ENCODE peak calls at places on chromosome 11, in seven cellular contexts. One of them, this sample, is unnamed. For H3K4me1, the result is how much of the 10 kb centered on the place peaks cover.

GRCh38 chr11:2266586-2267305 is 3.6 kb downstream of the ASCL2 start:
- DNase-seq in Peyer's patch: no peak
- DNase-seq in neural progenitor cell: no peak
- DNase-seq in GM23248: no peak
- DNase-seq in CD8-positive, alpha-beta T cell: no peak
- DNase-seq in MM.1S: no peak
- DNase-seq in CD8-positive, alpha-beta memory T cell: no peak
- DNase-seq in this sample: no peak

GRCh38 chr11:116835042-116835772 is 2.2 kb downstream of the APOA1 start:
- DNase-seq in Peyer's patch: peak
- DNase-seq in neural progenitor cell: no peak
- DNase-seq in GM23248: no peak
- DNase-seq in CD8-positive, alpha-beta T cell: no peak
- DNase-seq in MM.1S: no peak
- DNase-seq in CD8-positive, alpha-beta memory T cell: no peak
- DNase-seq in this sample: no peak

GRCh38 chr11:11996321-11997174 is 11.9 kb downstream of the DKK3 start:
- DNase-seq in Peyer's patch: no peak
- DNase-seq in neural progenitor cell: no peak
- DNase-seq in GM23248: no peak
- DNase-seq in CD8-positive, alpha-beta T cell: no peak
- DNase-seq in MM.1S: no peak
- DNase-seq in CD8-positive, alpha-beta memory T cell: no peak
- DNase-seq in this sample: no peak

GRCh38 chr11:47071871-47072270 is 104.8 kb downstream of the ARFGAP2 start:
- DNase-seq in Peyer's patch: no peak
- DNase-seq in neural progenitor cell: peak
- DNase-seq in GM23248: peak
- DNase-seq in CD8-positive, alpha-beta T cell: no peak
- DNase-seq in MM.1S: no peak
- DNase-seq in CD8-positive, alpha-beta memory T cell: no peak
- DNase-seq in this sample: no peak

GRCh38 chr11:16809901-16810668 is 71.6 kb downstream of the C11orf58 start:
- DNase-seq in Peyer's patch: no peak
- DNase-seq in neural progenitor cell: no peak
- DNase-seq in GM23248: peak
- DNase-seq in CD8-positive, alpha-beta T cell: no peak
- DNase-seq in MM.1S: no peak
- DNase-seq in CD8-positive, alpha-beta memory T cell: no peak
- DNase-seq in this sample: no peak

GRCh38 chr11:18749681-18750319 is 23.8 kb upstream of the IGSF22 start:
- DNase-seq in Peyer's patch: no peak
- DNase-seq in neural progenitor cell: no peak
- DNase-seq in GM23248: peak
- DNase-seq in CD8-positive, alpha-beta T cell: no peak
- DNase-seq in MM.1S: no peak
- DNase-seq in CD8-positive, alpha-beta memory T cell: no peak
- DNase-seq in this sample: no peak

GRCh38 chr11:131889146-131889577 is 518.7 kb downstream of the NTM start:
- DNase-seq in Peyer's patch: no peak
- DNase-seq in neural progenitor cell: peak
- DNase-seq in GM23248: peak
- DNase-seq in CD8-positive, alpha-beta T cell: no peak
- DNase-seq in MM.1S: no peak
- DNase-seq in CD8-positive, alpha-beta memory T cell: no peak
- DNase-seq in this sample: no peak

GRCh38 chr11:6556139-6556949 is 47.1 kb downstream of the RRP8 start:
- DNase-seq in Peyer's patch: no peak
- DNase-seq in neural progenitor cell: no peak
- DNase-seq in GM23248: no peak
- DNase-seq in CD8-positive, alpha-beta T cell: no peak
- DNase-seq in MM.1S: no peak
- DNase-seq in CD8-positive, alpha-beta memory T cell: no peak
- DNase-seq in this sample: no peak

GRCh38 chr11:34890812-34891211 is 25.4 kb downstream of the APIP start:
- DNase-seq in Peyer's patch: no peak
- DNase-seq in neural progenitor cell: peak
- DNase-seq in GM23248: peak
- DNase-seq in CD8-positive, alpha-beta T cell: no peak
- DNase-seq in MM.1S: peak
- DNase-seq in CD8-positive, alpha-beta memory T cell: no peak
- DNase-seq in this sample: no peak

GRCh38 chr11:13761250-13761649 is 92.8 kb downstream of the FAR1 start:
- DNase-seq in Peyer's patch: no peak
- DNase-seq in neural progenitor cell: no peak
- DNase-seq in GM23248: peak
- DNase-seq in CD8-positive, alpha-beta T cell: no peak
- DNase-seq in MM.1S: no peak
- DNase-seq in CD8-positive, alpha-beta memory T cell: no peak
- DNase-seq in this sample: no peak

GRCh38 chr11:121235057-121235456 is 57.5 kb upstream of the SC5D start:
- DNase-seq in Peyer's patch: no peak
- DNase-seq in neural progenitor cell: no peak
- DNase-seq in GM23248: no peak
- DNase-seq in CD8-positive, alpha-beta T cell: no peak
- DNase-seq in MM.1S: no peak
- DNase-seq in CD8-positive, alpha-beta memory T cell: no peak
- DNase-seq in this sample: no peak

GRCh38 chr11:72232260-72233055 is 7.9 kb downstream of the INPPL1 start:
- DNase-seq in Peyer's patch: peak
- DNase-seq in neural progenitor cell: no peak
- DNase-seq in GM23248: no peak
- DNase-seq in CD8-positive, alpha-beta T cell: no peak
- DNase-seq in MM.1S: no peak
- DNase-seq in CD8-positive, alpha-beta memory T cell: no peak
- DNase-seq in this sample: no peak

GRCh38 chr11:8262552-8263108 is 1.0 kb downstream of the LMO1 start:
- DNase-seq in Peyer's patch: peak
- DNase-seq in neural progenitor cell: peak
- DNase-seq in GM23248: peak
- DNase-seq in CD8-positive, alpha-beta T cell: no peak
- DNase-seq in MM.1S: peak
- DNase-seq in CD8-positive, alpha-beta memory T cell: no peak
- DNase-seq in this sample: no peak

GRCh38 chr11:126400019-126400962 is 44.8 kb downstream of the ST3GAL4 start:
- DNase-seq in Peyer's patch: no peak
- DNase-seq in neural progenitor cell: no peak
- DNase-seq in GM23248: no peak
- DNase-seq in CD8-positive, alpha-beta T cell: no peak
- DNase-seq in MM.1S: no peak
- DNase-seq in CD8-positive, alpha-beta memory T cell: no peak
- DNase-seq in this sample: no peak

GRCh38 chr11:132202621-132203020 is 832.2 kb downstream of the NTM start:
- DNase-seq in Peyer's patch: no peak
- DNase-seq in neural progenitor cell: no peak
- DNase-seq in GM23248: peak
- DNase-seq in CD8-positive, alpha-beta T cell: no peak
- DNase-seq in MM.1S: no peak
- DNase-seq in CD8-positive, alpha-beta memory T cell: no peak
- DNase-seq in this sample: no peak

GRCh38 chr11:13745165-13745564 is 76.7 kb downstream of the FAR1 start:
- DNase-seq in Peyer's patch: no peak
- DNase-seq in neural progenitor cell: no peak
- DNase-seq in GM23248: peak
- DNase-seq in CD8-positive, alpha-beta T cell: no peak
- DNase-seq in MM.1S: no peak
- DNase-seq in CD8-positive, alpha-beta memory T cell: no peak
- DNase-seq in this sample: no peak

GRCh38 chr11:78420255-78420764 is 2.7 kb upstream of the GAB2 start:
- DNase-seq in Peyer's patch: peak
- DNase-seq in neural progenitor cell: peak
- DNase-seq in GM23248: peak
- DNase-seq in CD8-positive, alpha-beta T cell: peak
- DNase-seq in MM.1S: peak
- DNase-seq in CD8-positive, alpha-beta memory T cell: peak
- DNase-seq in this sample: no peak

GRCh38 chr11:16180868-16181267 is 175.5 kb downstream of the SOX6 start:
- DNase-seq in Peyer's patch: no peak
- DNase-seq in neural progenitor cell: no peak
- DNase-seq in GM23248: no peak
- DNase-seq in CD8-positive, alpha-beta T cell: no peak
- DNase-seq in MM.1S: no peak
- DNase-seq in CD8-positive, alpha-beta memory T cell: no peak
- DNase-seq in this sample: no peak

GRCh38 chr11:69014084-69014935 is 1.3 kb upstream of the MRGPRF start:
- DNase-seq in Peyer's patch: peak
- DNase-seq in neural progenitor cell: peak
- DNase-seq in GM23248: peak
- DNase-seq in CD8-positive, alpha-beta T cell: no peak
- DNase-seq in MM.1S: no peak
- DNase-seq in CD8-positive, alpha-beta memory T cell: no peak
- DNase-seq in this sample: no peak

GRCh38 chr11:204587-205109 is 2.6 kb downstream of the BET1L start:
- DNase-seq in Peyer's patch: peak
- DNase-seq in neural progenitor cell: no peak
- DNase-seq in GM23248: no peak
- DNase-seq in CD8-positive, alpha-beta T cell: no peak
- DNase-seq in MM.1S: no peak
- DNase-seq in CD8-positive, alpha-beta memory T cell: no peak
- DNase-seq in this sample: no peak

GRCh38 chr11:35216962-35217667 is 78.1 kb downstream of the CD44 start:
- DNase-seq in Peyer's patch: no peak
- DNase-seq in neural progenitor cell: no peak
- DNase-seq in GM23248: peak
- DNase-seq in CD8-positive, alpha-beta T cell: no peak
- DNase-seq in MM.1S: no peak
- DNase-seq in CD8-positive, alpha-beta memory T cell: no peak
- DNase-seq in this sample: no peak

GRCh38 chr11:73379189-73379880 is 3.1 kb downstream of the RELT start:
- DNase-seq in Peyer's patch: no peak
- DNase-seq in neural progenitor cell: no peak
- DNase-seq in GM23248: no peak
- DNase-seq in CD8-positive, alpha-beta T cell: no peak
- DNase-seq in MM.1S: no peak
- DNase-seq in CD8-positive, alpha-beta memory T cell: no peak
- DNase-seq in this sample: no peak
- H3K4me3 ChIP-seq in Peyer's patch: no peak
- H3K4me3 ChIP-seq in neural progenitor cell: no peak
- H3K4me3 ChIP-seq in GM23248: no peak
- H3K4me3 ChIP-seq in CD8-positive, alpha-beta T cell: no peak
- H3K4me3 ChIP-seq in MM.1S: no peak
- H3K4me3 ChIP-seq in CD8-positive, alpha-beta memory T cell: no peak
- H3K4me3 ChIP-seq in this sample: no peak

GRCh38 chr11:44600739-44601416 is 35.4 kb downstream of the CD82 start:
- DNase-seq in Peyer's patch: peak
- DNase-seq in neural progenitor cell: no peak
- DNase-seq in GM23248: no peak
- DNase-seq in CD8-positive, alpha-beta T cell: no peak
- DNase-seq in MM.1S: no peak
- DNase-seq in CD8-positive, alpha-beta memory T cell: no peak
- DNase-seq in this sample: no peak

GRCh38 chr11:44601471-44602370 is 36.3 kb downstream of the CD82 start:
- DNase-seq in Peyer's patch: peak
- DNase-seq in neural progenitor cell: no peak
- DNase-seq in GM23248: no peak
- DNase-seq in CD8-positive, alpha-beta T cell: no peak
- DNase-seq in MM.1S: no peak
- DNase-seq in CD8-positive, alpha-beta memory T cell: no peak
- DNase-seq in this sample: no peak

GRCh38 chr11:44598831-44599230 is 33.4 kb downstream of the CD82 start:
- DNase-seq in Peyer's patch: no peak
- DNase-seq in neural progenitor cell: no peak
- DNase-seq in GM23248: no peak
- DNase-seq in CD8-positive, alpha-beta T cell: no peak
- DNase-seq in MM.1S: no peak
- DNase-seq in CD8-positive, alpha-beta memory T cell: no peak
- DNase-seq in this sample: no peak

GRCh38 chr11:44602810-44603410 is 37.4 kb downstream of the CD82 start:
- DNase-seq in Peyer's patch: no peak
- DNase-seq in neural progenitor cell: no peak
- DNase-seq in GM23248: no peak
- DNase-seq in CD8-positive, alpha-beta T cell: no peak
- DNase-seq in MM.1S: no peak
- DNase-seq in CD8-positive, alpha-beta memory T cell: no peak
- DNase-seq in this sample: no peak

DNA sequence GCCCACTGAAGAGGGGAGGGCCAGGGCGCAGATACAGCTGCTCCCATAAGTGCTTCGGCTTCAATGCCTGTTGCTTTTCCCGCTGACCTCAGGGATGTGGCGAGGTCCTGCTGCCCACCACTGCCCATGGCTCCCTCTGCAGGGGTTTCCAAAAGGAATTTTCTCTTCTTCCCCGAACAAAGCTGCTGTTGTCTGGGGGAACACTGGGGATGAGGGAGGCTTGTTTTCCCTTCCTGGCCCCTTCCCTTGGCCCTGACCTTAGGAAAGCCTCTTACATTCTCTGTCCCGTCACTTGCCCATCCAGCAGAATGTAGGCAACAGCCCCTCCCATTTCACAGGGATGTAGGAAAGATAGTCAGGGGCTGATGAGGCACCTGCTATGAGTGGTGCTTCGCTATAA is 34.8 kb downstream of the CD82 start:
- DNase-seq in Peyer's patch: no peak
- DNase-seq in neural progenitor cell: no peak
- DNase-seq in GM23248: no peak
- DNase-seq in CD8-positive, alpha-beta T cell: no peak
- DNase-seq in MM.1S: no peak
- DNase-seq in CD8-positive, alpha-beta memory T cell: no peak
- DNase-seq in this sample: no peak
- H3K4me1 ChIP-seq in Peyer's patch: under half
- H3K4me1 ChIP-seq in neural progenitor cell: half or more
- H3K4me1 ChIP-seq in GM23248: under half
- H3K4me1 ChIP-seq in CD8-positive, alpha-beta T cell: under half
- H3K4me1 ChIP-seq in MM.1S: under half
- H3K4me1 ChIP-seq in CD8-positive, alpha-beta memory T cell: under half
- H3K4me1 ChIP-seq in this sample: under half

DNA sequence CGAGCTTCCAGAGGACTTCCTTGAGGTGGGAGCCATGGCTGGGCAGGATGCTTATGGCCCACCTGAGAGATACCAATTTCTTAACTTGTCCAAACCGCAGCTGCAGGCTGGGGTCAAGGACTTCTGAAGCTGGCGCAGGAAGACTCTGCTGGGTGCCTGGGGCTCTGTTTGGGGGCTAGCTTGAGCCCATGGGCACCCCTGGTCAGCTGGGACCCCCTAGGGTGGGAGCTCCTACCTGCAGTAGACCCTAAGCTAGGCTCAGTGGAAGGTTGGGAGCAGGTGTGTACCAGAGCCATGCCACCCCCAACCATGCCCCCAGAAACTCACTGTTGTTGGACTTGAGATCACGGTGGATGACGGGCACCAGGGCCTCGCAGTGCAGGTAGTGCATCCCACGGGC is 1.3 kb downstream of the MAP3K11 start:
- DNase-seq in Peyer's patch: no peak
- DNase-seq in neural progenitor cell: no peak
- DNase-seq in GM23248: no peak
- DNase-seq in CD8-positive, alpha-beta T cell: no peak
- DNase-seq in MM.1S: no peak
- DNase-seq in CD8-positive, alpha-beta memory T cell: no peak
- DNase-seq in this sample: no peak
- H3K4me3 ChIP-seq in Peyer's patch: peak
- H3K4me3 ChIP-seq in neural progenitor cell: peak
- H3K4me3 ChIP-seq in GM23248: peak
- H3K4me3 ChIP-seq in CD8-positive, alpha-beta T cell: peak
- H3K4me3 ChIP-seq in MM.1S: peak
- H3K4me3 ChIP-seq in CD8-positive, alpha-beta memory T cell: peak
- H3K4me3 ChIP-seq in this sample: peak

DNA sequence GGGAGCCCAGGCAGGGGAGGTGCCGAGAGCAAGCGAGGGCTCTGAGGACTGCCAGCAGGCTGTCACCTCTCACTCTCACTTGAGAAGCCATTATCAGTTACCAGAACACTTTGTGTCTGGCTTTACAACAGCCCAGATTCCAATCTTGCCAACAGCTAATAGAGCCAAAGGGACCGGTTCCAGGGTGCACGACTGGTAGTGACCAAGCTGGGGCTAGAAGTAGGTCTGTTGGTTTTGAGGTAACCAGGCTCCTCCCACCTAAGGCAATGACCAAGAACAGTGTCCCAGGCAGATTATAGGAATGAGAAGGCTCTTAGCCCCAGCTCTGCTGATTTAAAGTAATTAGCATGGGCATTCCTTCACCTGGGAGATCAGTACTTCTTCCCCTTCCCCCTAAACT is 7.2 kb upstream of the IL10RA start:
- DNase-seq in Peyer's patch: no peak
- DNase-seq in neural progenitor cell: no peak
- DNase-seq in GM23248: no peak
- DNase-seq in CD8-positive, alpha-beta T cell: no peak
- DNase-seq in MM.1S: no peak
- DNase-seq in CD8-positive, alpha-beta memory T cell: no peak
- DNase-seq in this sample: no peak
- H3K4me1 ChIP-seq in Peyer's patch: under half
- H3K4me1 ChIP-seq in neural progenitor cell: under half
- H3K4me1 ChIP-seq in GM23248: under half
- H3K4me1 ChIP-seq in CD8-positive, alpha-beta T cell: half or more
- H3K4me1 ChIP-seq in MM.1S: under half
- H3K4me1 ChIP-seq in CD8-positive, alpha-beta memory T cell: half or more
- H3K4me1 ChIP-seq in this sample: under half

This sample was measured in Panc1.